ENCODE peak calls at places on chromosome 22, in eight cellular contexts. T is NCI-H1105; Z is GM20000; M is Peyer's patch; W is anterior cingulate cortex; N is tibial artery; C is stimulated activated CD8-positive, alpha-beta memory T cell treated with anti-CD3 and anti-CD28 coated beads, Interleukin-7, amount 100 ng/mL, for 4 hours; D is hypothalamus. R is an unnamed sample.

GRCh38 chr22:23250424-23251363 is 70.4 kb downstream of the BCR start:
- DNase-seq in M (no peak), W (no peak), T (no peak), N (no peak), C (no peak), D (no peak), Z (no peak), R (no peak)

GRCh38 chr22:23845661-23846469 is 7.1 kb upstream of the DERL3 start:
- DNase-seq in M (no peak), T (no peak), Z (no peak), C (no peak), W (no peak), D (no peak), N (no peak), R (no peak)

GRCh38 chr22:16917144-16918003 is 90.6 kb downstream of the GAB4 start:
- DNase-seq in M (peak; percentile 71), C (peak; percentile 17), N (no peak), D (peak; percentile 7), Z (peak; percentile 55), T (peak; percentile 38), W (peak; percentile 10), R (peak; percentile 35)

GRCh38 chr22:35191412-35191811 is 65.9 kb upstream of the HMGXB4 start:
- DNase-seq in C (no peak), M (no peak), N (no peak), T (no peak), D (no peak), W (no peak), Z (no peak), R (peak; percentile 96)

GRCh38 chr22:23697031-23697970 is 6.5 kb downstream of the RGL4 start:
- DNase-seq in D (no peak), M (no peak), N (no peak), T (no peak), C (no peak), W (no peak), Z (no peak), R (no peak)

GRCh38 chr22:20186183-20186870 is 35.5 kb upstream of the CCDC188 start:
- DNase-seq in W (no peak), M (no peak), C (no peak), Z (no peak), D (no peak), T (no peak), N (no peak), R (no peak)

GRCh38 chr22:40654522-40655167 is 18.1 kb upstream of the MRTFA start:
- DNase-seq in M (no peak), N (peak; percentile 88), T (peak; percentile 30), D (no peak), W (peak; percentile 35), C (no peak), Z (no peak), R (no peak)

GRCh38 chr22:29208879-29209623 is 3.4 kb downstream of the EMID1 start:
- DNase-seq in C (no peak), M (peak; percentile 53), Z (no peak), N (peak; percentile 68), T (no peak), W (no peak), D (no peak), R (no peak)

GRCh38 chr22:34055525-34056200 is 135.4 kb upstream of the LARGE1 start:
- DNase-seq in N (no peak), M (no peak), W (no peak), C (no peak), Z (no peak), T (no peak), D (no peak), R (no peak)

GRCh38 chr22:36419177-36419911 is 31.6 kb upstream of the MYH9 start:
- DNase-seq in W (no peak), M (peak; percentile 76), T (no peak), Z (no peak), D (no peak), C (no peak), N (no peak), R (no peak)

GRCh38 chr22:46777609-46777970 is 15.1 kb downstream of the TBC1D22A start:
- DNase-seq in D (no peak), W (no peak), Z (no peak), C (no peak), N (peak; percentile 70), M (peak; percentile 83), T (peak; percentile 24), R (no peak)

GRCh38 chr22:39283312-39284141 is 35.9 kb downstream of the RPL3 start:
- DNase-seq in Z (no peak), T (no peak), N (peak; percentile 85), W (no peak), C (no peak), D (no peak), M (peak; percentile 53), R (no peak)

GRCh38 chr22:49657275-49657973 is 170.2 kb downstream of the BRD1 start:
- DNase-seq in W (no peak), D (no peak), N (peak; percentile 76), C (peak; percentile 71), T (no peak), Z (peak; percentile 82), M (peak; percentile 88), R (no peak)

GRCh38 chr22:46618667-46619066 is 1.5 kb upstream of the GRAMD4 start:
- DNase-seq in N (no peak), W (no peak), C (no peak), D (no peak), M (no peak), T (no peak), Z (no peak), R (no peak)

GRCh38 chr22:43066844-43067385 is 22.3 kb downstream of the TTLL1 start:
- DNase-seq in T (no peak), D (no peak), Z (no peak), C (no peak), M (no peak), W (no peak), N (no peak), R (no peak)

R was measured in LNCaP clone FGC.